ENCODE peak calls at places on chromosomes 6 and 20, in five cellular contexts. One of them, this sample, is unnamed.

GRCh38 chr6:119224095-119224701 is 125.4 kb downstream of the MAN1A1 start:
- DNase-seq in mammary epithelial cell: no peak
- DNase-seq in kidney epithelial cell: no peak
- DNase-seq in fibroblast of the aortic adventitia: no peak
- DNase-seq in heart right ventricle: no peak
- DNase-seq in this sample: no peak

GRCh38 chr20:44467289-44467883 is 8.3 kb upstream of the TTPAL start:
- DNase-seq in mammary epithelial cell: peak; percentile 63
- DNase-seq in kidney epithelial cell: no peak
- DNase-seq in fibroblast of the aortic adventitia: peak; percentile 14
- DNase-seq in heart right ventricle: peak; percentile 46
- DNase-seq in this sample: no peak

GRCh38 chr6:143176090-143177021 is 115.7 kb downstream of the AIG1 start:
- DNase-seq in mammary epithelial cell: peak; percentile 92
- DNase-seq in kidney epithelial cell: peak; percentile 35
- DNase-seq in fibroblast of the aortic adventitia: peak; percentile 86
- DNase-seq in heart right ventricle: no peak
- DNase-seq in this sample: peak; percentile 97

GRCh38 chr6:90584636-90585255 is 2.1 kb downstream of the MAP3K7 start:
- DNase-seq in mammary epithelial cell: no peak
- DNase-seq in kidney epithelial cell: no peak
- DNase-seq in fibroblast of the aortic adventitia: peak; percentile 21
- DNase-seq in heart right ventricle: no peak
- DNase-seq in this sample: no peak

GRCh38 chr6:146194434-146194833 is 165.6 kb downstream of the GRM1 start:
- DNase-seq in mammary epithelial cell: no peak
- DNase-seq in kidney epithelial cell: no peak
- DNase-seq in fibroblast of the aortic adventitia: no peak
- DNase-seq in heart right ventricle: no peak
- DNase-seq in this sample: no peak

GRCh38 chr20:62476074-62476838 is 461 bp upstream of the GATA5 start:
- DNase-seq in mammary epithelial cell: no peak
- DNase-seq in kidney epithelial cell: no peak
- DNase-seq in fibroblast of the aortic adventitia: no peak
- DNase-seq in heart right ventricle: peak; percentile 61
- DNase-seq in this sample: no peak

GRCh38 chr20:13492001-13492480 is 146.7 kb downstream of the TASP1 start:
- DNase-seq in mammary epithelial cell: peak; percentile 80
- DNase-seq in kidney epithelial cell: no peak
- DNase-seq in fibroblast of the aortic adventitia: peak; percentile 89
- DNase-seq in heart right ventricle: no peak
- DNase-seq in this sample: no peak

GRCh38 chr6:169864148-169865030 is 113.0 kb downstream of the ERMARD start:
- DNase-seq in mammary epithelial cell: no peak
- DNase-seq in kidney epithelial cell: no peak
- DNase-seq in fibroblast of the aortic adventitia: no peak
- DNase-seq in heart right ventricle: no peak
- DNase-seq in this sample: peak; percentile 79

GRCh38 chr6:13472099-13472498 is 15.3 kb downstream of the GFOD1 start:
- DNase-seq in mammary epithelial cell: no peak
- DNase-seq in kidney epithelial cell: no peak
- DNase-seq in fibroblast of the aortic adventitia: no peak
- DNase-seq in heart right ventricle: no peak
- DNase-seq in this sample: no peak

GRCh38 chr20:3797592-3798404 is 1.7 kb downstream of the CDC25B start:
- DNase-seq in mammary epithelial cell: peak; percentile 56
- DNase-seq in kidney epithelial cell: no peak
- DNase-seq in fibroblast of the aortic adventitia: no peak
- DNase-seq in heart right ventricle: no peak
- DNase-seq in this sample: no peak

GRCh38 chr6:156953478-156954146 is 176.4 kb downstream of the ARID1B start:
- DNase-seq in mammary epithelial cell: peak; percentile 96
- DNase-seq in kidney epithelial cell: peak; percentile 95
- DNase-seq in fibroblast of the aortic adventitia: peak; percentile 98
- DNase-seq in heart right ventricle: no peak
- DNase-seq in this sample: no peak

GRCh38 chr20:42406826-42407225 is 782.9 kb downstream of the PTPRT start:
- DNase-seq in mammary epithelial cell: no peak
- DNase-seq in kidney epithelial cell: no peak
- DNase-seq in fibroblast of the aortic adventitia: no peak
- DNase-seq in heart right ventricle: no peak
- DNase-seq in this sample: no peak

GRCh38 chr6:56279346-56280080 is 32.1 kb upstream of the COL21A1 start:
- DNase-seq in mammary epithelial cell: peak; percentile 17
- DNase-seq in kidney epithelial cell: peak; percentile 74
- DNase-seq in fibroblast of the aortic adventitia: peak; percentile 89
- DNase-seq in heart right ventricle: no peak
- DNase-seq in this sample: no peak

DNA sequence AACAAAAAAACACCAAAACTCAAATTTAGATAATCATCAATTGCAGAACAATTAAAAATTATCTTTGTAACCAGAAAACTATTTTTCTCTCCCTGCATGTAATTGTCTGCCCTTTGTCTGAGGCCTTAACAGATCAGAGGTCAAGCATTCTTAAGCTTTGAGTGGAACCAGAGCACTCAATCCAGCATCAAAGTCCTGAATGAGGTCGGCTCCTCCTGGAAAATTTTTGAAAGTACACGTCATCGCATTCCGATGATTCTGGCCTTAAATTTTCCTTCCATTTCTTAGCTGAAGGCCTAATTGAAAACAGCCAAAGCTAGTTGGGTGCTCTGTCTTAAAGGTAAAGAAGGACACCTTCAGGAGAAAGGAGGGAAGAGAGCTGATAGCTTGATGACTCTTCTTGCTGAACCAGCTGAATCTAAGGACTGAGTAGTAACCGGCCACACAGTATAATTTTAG is 510.2 kb upstream of the SULF2 start:
- DNase-seq in mammary epithelial cell: peak; percentile 88
- DNase-seq in kidney epithelial cell: peak; percentile 91
- DNase-seq in fibroblast of the aortic adventitia: peak; percentile 98
- DNase-seq in heart right ventricle: no peak
- DNase-seq in this sample: no peak
- TF ChIP-seq CTCF in mammary epithelial cell: peak; percentile 64
- TF ChIP-seq CTCF in kidney epithelial cell: peak; percentile 48
- TF ChIP-seq CTCF in fibroblast of the aortic adventitia: peak; percentile 45
- TF ChIP-seq CTCF in heart right ventricle: peak; percentile 32
- TF ChIP-seq CTCF in this sample: peak; percentile 66

GRCh38 chr20:47222728-47223127 is 133.8 kb downstream of the ZMYND8 start:
- DNase-seq in mammary epithelial cell: no peak
- DNase-seq in kidney epithelial cell: no peak
- DNase-seq in fibroblast of the aortic adventitia: no peak
- DNase-seq in heart right ventricle: no peak
- DNase-seq in this sample: no peak

GRCh38 chr20:47221036-47221625 is 135.4 kb downstream of the ZMYND8 start:
- DNase-seq in mammary epithelial cell: no peak
- DNase-seq in kidney epithelial cell: no peak
- DNase-seq in fibroblast of the aortic adventitia: no peak
- DNase-seq in heart right ventricle: no peak
- DNase-seq in this sample: no peak

GRCh38 chr20:47217482-47218446 is 138.7 kb downstream of the ZMYND8 start:
- DNase-seq in mammary epithelial cell: no peak
- DNase-seq in kidney epithelial cell: no peak
- DNase-seq in fibroblast of the aortic adventitia: no peak
- DNase-seq in heart right ventricle: no peak
- DNase-seq in this sample: no peak

GRCh38 chr20:47216819-47217410 is 139.6 kb downstream of the ZMYND8 start:
- DNase-seq in mammary epithelial cell: no peak
- DNase-seq in kidney epithelial cell: no peak
- DNase-seq in fibroblast of the aortic adventitia: no peak
- DNase-seq in heart right ventricle: no peak
- DNase-seq in this sample: no peak

GRCh38 chr20:47220161-47220582 is 136.3 kb downstream of the ZMYND8 start:
- DNase-seq in mammary epithelial cell: no peak
- DNase-seq in kidney epithelial cell: no peak
- DNase-seq in fibroblast of the aortic adventitia: peak; percentile 28
- DNase-seq in heart right ventricle: peak; percentile 26
- DNase-seq in this sample: no peak
- TF ChIP-seq CTCF in mammary epithelial cell: peak; percentile 68
- TF ChIP-seq CTCF in kidney epithelial cell: peak; percentile 68
- TF ChIP-seq CTCF in fibroblast of the aortic adventitia: peak; percentile 69
- TF ChIP-seq CTCF in heart right ventricle: peak; percentile 40
- TF ChIP-seq CTCF in this sample: peak; percentile 62

GRCh38 chr6:37456126-37456525 is 23.1 kb downstream of the CMTR1 start:
- DNase-seq in mammary epithelial cell: peak; percentile 11
- DNase-seq in kidney epithelial cell: no peak
- DNase-seq in fibroblast of the aortic adventitia: peak; percentile 76
- DNase-seq in heart right ventricle: no peak
- DNase-seq in this sample: no peak
- TF ChIP-seq CTCF in mammary epithelial cell: no peak
- TF ChIP-seq CTCF in kidney epithelial cell: no peak
- TF ChIP-seq CTCF in fibroblast of the aortic adventitia: no peak
- TF ChIP-seq CTCF in heart right ventricle: no peak
- TF ChIP-seq CTCF in this sample: no peak

GRCh38 chr6:36678488-36679042 is at the start of gene CDKN1A:
- DNase-seq in mammary epithelial cell: peak; percentile 94
- DNase-seq in kidney epithelial cell: peak; percentile 69
- DNase-seq in fibroblast of the aortic adventitia: peak; percentile 95
- DNase-seq in heart right ventricle: peak; percentile 93
- DNase-seq in this sample: peak; percentile 98
- TF ChIP-seq CTCF in mammary epithelial cell: no peak
- TF ChIP-seq CTCF in kidney epithelial cell: no peak
- TF ChIP-seq CTCF in fibroblast of the aortic adventitia: no peak
- TF ChIP-seq CTCF in heart right ventricle: no peak
- TF ChIP-seq CTCF in this sample: no peak

DNA sequence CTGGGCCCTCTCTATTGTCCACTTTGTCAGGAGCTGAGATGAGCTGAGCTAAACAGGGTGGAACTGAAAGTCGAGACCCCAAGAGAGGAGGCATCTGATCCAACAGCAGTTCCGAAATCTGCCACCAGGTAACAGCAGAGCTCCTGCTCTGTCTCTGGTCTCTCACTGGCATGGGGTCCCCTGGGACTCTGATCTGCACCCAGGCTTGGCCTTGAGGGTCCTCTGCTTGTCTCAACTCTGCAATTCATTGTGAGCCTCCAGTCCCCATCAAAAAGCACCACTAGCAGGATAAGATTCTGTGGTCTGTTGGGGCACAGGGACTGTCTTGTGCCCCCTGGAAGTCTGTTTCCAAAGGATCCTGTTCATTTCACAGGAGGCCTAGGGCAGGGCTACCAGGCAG is 62.5 kb upstream of the TOP1 start:
- DNase-seq in mammary epithelial cell: no peak
- DNase-seq in kidney epithelial cell: no peak
- DNase-seq in fibroblast of the aortic adventitia: no peak
- DNase-seq in heart right ventricle: no peak
- DNase-seq in this sample: peak; percentile 64
- TF ChIP-seq CTCF in mammary epithelial cell: peak; percentile 28
- TF ChIP-seq CTCF in kidney epithelial cell: peak; percentile 31
- TF ChIP-seq CTCF in fibroblast of the aortic adventitia: peak; percentile 49
- TF ChIP-seq CTCF in heart right ventricle: no peak
- TF ChIP-seq CTCF in this sample: peak; percentile 18

DNA sequence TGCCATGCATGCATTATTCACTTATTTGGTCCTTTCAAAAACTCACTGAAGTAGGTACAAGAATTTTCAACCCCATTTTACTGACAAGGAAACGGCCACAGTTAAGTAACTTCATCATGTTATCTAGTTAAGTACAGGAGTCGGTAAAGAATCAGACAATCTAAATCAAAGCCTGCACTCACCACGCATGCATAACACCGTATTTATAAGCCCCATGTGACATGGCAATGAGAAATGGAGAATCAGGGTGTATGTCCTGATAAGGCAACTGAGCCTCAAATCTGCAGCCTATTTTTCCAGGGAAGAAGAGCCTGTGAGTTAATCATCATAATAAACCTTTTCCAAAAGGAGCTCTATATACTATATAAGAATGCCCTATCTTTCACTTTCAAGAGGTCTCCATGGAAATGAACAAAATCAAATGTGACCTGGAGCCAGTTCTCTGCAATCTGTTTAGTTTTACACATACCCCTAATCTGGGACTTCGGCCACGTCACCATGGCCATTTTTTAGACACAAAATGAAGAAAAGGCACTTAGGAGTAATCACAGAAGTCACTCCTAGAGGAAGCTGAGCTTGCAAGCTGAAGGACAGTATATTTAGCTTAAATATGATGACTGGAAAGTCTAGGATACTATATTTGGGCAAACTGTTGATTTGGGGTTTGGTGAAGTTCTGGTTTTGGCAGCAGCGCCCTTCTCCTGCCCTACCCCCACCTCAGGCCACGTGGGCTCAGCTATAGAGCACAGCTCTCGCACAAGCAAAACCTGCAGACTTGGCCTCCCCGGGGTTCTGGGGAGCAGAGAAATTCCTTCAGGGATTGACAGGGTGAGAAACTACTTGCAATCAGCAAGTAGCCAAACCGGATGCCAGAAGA is 19.2 kb downstream of the TRAM2 start:
- DNase-seq in mammary epithelial cell: no peak
- DNase-seq in kidney epithelial cell: no peak
- DNase-seq in fibroblast of the aortic adventitia: peak; percentile 60
- DNase-seq in heart right ventricle: no peak
- DNase-seq in this sample: no peak
- TF ChIP-seq CTCF in mammary epithelial cell: no peak
- TF ChIP-seq CTCF in kidney epithelial cell: no peak
- TF ChIP-seq CTCF in fibroblast of the aortic adventitia: no peak
- TF ChIP-seq CTCF in heart right ventricle: no peak
- TF ChIP-seq CTCF in this sample: no peak

GRCh38 chr6:92791403-92791802 is 628.0 kb downstream of the EPHA7 start:
- DNase-seq in mammary epithelial cell: no peak
- DNase-seq in kidney epithelial cell: no peak
- DNase-seq in fibroblast of the aortic adventitia: no peak
- DNase-seq in heart right ventricle: no peak
- DNase-seq in this sample: no peak

DNA sequence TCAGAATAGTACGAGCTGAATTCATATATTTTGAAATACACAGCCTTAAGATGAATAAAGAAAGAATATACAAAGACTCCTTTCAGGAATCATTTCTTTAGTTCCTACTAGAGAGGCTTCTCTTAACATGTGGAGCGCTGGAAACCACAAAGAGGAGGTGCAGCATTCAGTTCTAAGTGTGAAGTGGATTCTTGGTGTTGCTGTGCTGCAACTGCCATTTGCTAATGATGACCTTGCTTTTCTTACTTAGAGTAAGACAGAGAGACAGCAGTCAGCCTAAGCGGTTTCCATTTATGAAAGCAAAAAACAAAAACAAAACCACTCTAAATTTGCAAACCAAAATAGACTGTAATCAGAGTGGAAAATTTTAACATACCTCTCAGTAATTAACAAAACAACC is 629.0 kb downstream of the EPHA7 start:
- DNase-seq in mammary epithelial cell: no peak
- DNase-seq in kidney epithelial cell: no peak
- DNase-seq in fibroblast of the aortic adventitia: no peak
- DNase-seq in heart right ventricle: no peak
- DNase-seq in this sample: no peak
- TF ChIP-seq CTCF in mammary epithelial cell: no peak
- TF ChIP-seq CTCF in kidney epithelial cell: no peak
- TF ChIP-seq CTCF in fibroblast of the aortic adventitia: no peak
- TF ChIP-seq CTCF in heart right ventricle: no peak
- TF ChIP-seq CTCF in this sample: no peak

This sample was measured in osteocyte.